ENCODE peak calls at places on chromosomes 16 and 17, in seven cellular contexts. K is mammary epithelial cell, A is HCT116, O is endothelial cell of umbilical vein, T is GM10248, L is testis, I is fibroblast of lung. G is an unnamed sample.

GRCh38 chr16:24764916-24765315 is 35.5 kb downstream of the TNRC6A start:
- DNase-seq in K (no peak), A (no peak), O (no peak), T (no peak), L (no peak), I (no peak), G (no peak)

GRCh38 chr17:32882734-32883133 is 5.8 kb upstream of the MYO1D start:
- DNase-seq in K (peak), A (no peak), O (no peak), T (peak), L (no peak), I (no peak), G (no peak)

GRCh38 chr17:56917559-56918296 is 3.9 kb upstream of the TRIM25 start:
- DNase-seq in K (no peak), A (no peak), O (no peak), T (no peak), L (no peak), I (peak), G (no peak)

GRCh38 chr17:10737168-10737622 is 7.4 kb upstream of the TMEM220 start:
- DNase-seq in K (peak), A (peak), O (peak), T (peak), L (peak), I (peak), G (no peak)

GRCh38 chr16:12147681-12148479 is 171.3 kb downstream of the SNX29 start:
- DNase-seq in K (no peak), A (no peak), O (no peak), T (no peak), L (no peak), I (no peak), G (no peak)

GRCh38 chr16:30984669-30985400 is at the start of gene HSD3B7:
- DNase-seq in K (peak), A (peak), O (peak), T (peak), L (peak), I (peak), G (peak)

GRCh38 chr16:61295311-61295710 is 740.9 kb downstream of the CDH8 start:
- DNase-seq in K (peak), A (no peak), O (no peak), T (no peak), L (no peak), I (no peak), G (no peak)

GRCh38 chr17:31439716-31440115 is 48.2 kb downstream of the RAB11FIP4 start:
- DNase-seq in K (no peak), A (no peak), O (no peak), T (no peak), L (no peak), I (no peak), G (no peak)

GRCh38 chr17:81403040-81403467 is 7.8 kb downstream of the BAHCC1 start:
- DNase-seq in K (no peak), A (no peak), O (no peak), T (no peak), L (no peak), I (no peak), G (no peak)

GRCh38 chr17:36481829-36482228 is 4.7 kb upstream of the ZNHIT3 start:
- DNase-seq in K (no peak), A (no peak), O (no peak), T (no peak), L (no peak), I (no peak), G (no peak)

GRCh38 chr16:56851671-56852400 is 13.2 kb upstream of the SLC12A3 start:
- DNase-seq in K (no peak), A (no peak), O (peak), T (no peak), L (no peak), I (peak), G (no peak)

GRCh38 chr16:11308493-11309283 is 27.6 kb upstream of the PRM1 start:
- DNase-seq in K (no peak), A (no peak), O (no peak), T (no peak), L (no peak), I (no peak), G (no peak)

GRCh38 chr16:590165-590874 is 454 bp downstream of the RAB40C start:
- DNase-seq in K (peak), A (no peak), O (peak), T (no peak), L (no peak), I (peak), G (no peak)

GRCh38 chr16:88922114-88922825 is 54.7 kb downstream of the CBFA2T3 start:
- DNase-seq in K (peak), A (no peak), O (peak), T (no peak), L (peak), I (peak), G (no peak)

GRCh38 chr16:71781741-71782140 is 26.9 kb downstream of the AP1G1 start:
- DNase-seq in K (peak), A (no peak), O (no peak), T (no peak), L (no peak), I (peak), G (no peak)

GRCh38 chr17:1947743-1948516 is 77.2 kb downstream of the RTN4RL1 start:
- DNase-seq in K (no peak), A (no peak), O (no peak), T (no peak), L (no peak), I (no peak), G (no peak)

GRCh38 chr17:31740611-31741082 is 118.4 kb downstream of the COPRS start:
- DNase-seq in K (no peak), A (no peak), O (no peak), T (no peak), L (no peak), I (peak), G (no peak)

GRCh38 chr17:19542247-19542646 is 8.6 kb downstream of the SLC47A1 start:
- DNase-seq in K (no peak), A (no peak), O (no peak), T (no peak), L (no peak), I (no peak), G (no peak)

GRCh38 chr17:38883592-38884526 is 14.0 kb downstream of the LASP1 start:
- DNase-seq in K (peak), A (no peak), O (no peak), T (no peak), L (no peak), I (no peak), G (no peak)

GRCh38 chr17:29195465-29196081 is 15.4 kb upstream of the MYO18A start:
- DNase-seq in K (peak), A (no peak), O (no peak), T (peak), L (no peak), I (no peak), G (no peak)

GRCh38 chr17:14196337-14196997 is 40.2 kb downstream of the CDRT15 start:
- DNase-seq in K (no peak), A (no peak), O (no peak), T (no peak), L (no peak), I (no peak), G (no peak)
- TF ChIP-seq CTCF in K (peak), A (peak), O (no peak), T (no peak), L (peak), I (no peak), G (peak)

GRCh38 chr16:85056211-85056748 is 28.7 kb downstream of the KIAA0513 start:
- DNase-seq in K (no peak), A (no peak), O (peak), T (no peak), L (no peak), I (peak), G (no peak)
- TF ChIP-seq CTCF in K (no peak), A (no peak), O (peak), T (peak), L (no peak), I (peak), G (no peak)

GRCh38 chr16:52114414-52114813 is 432.5 kb downstream of the TOX3 start:
- DNase-seq in K (no peak), A (no peak), O (no peak), T (no peak), L (no peak), I (no peak), G (no peak)
- TF ChIP-seq CTCF in K (no peak), A (no peak), O (no peak), T (no peak), L (no peak), I (no peak), G (no peak)

GRCh38 chr16:2278272-2278608 is 10.3 kb upstream of the RNPS1 start:
- DNase-seq in K (no peak), A (no peak), O (no peak), T (no peak), L (no peak), I (no peak), G (no peak)
- TF ChIP-seq CTCF in K (no peak), A (peak), O (no peak), T (no peak), L (no peak), I (no peak), G (no peak)

DNA sequence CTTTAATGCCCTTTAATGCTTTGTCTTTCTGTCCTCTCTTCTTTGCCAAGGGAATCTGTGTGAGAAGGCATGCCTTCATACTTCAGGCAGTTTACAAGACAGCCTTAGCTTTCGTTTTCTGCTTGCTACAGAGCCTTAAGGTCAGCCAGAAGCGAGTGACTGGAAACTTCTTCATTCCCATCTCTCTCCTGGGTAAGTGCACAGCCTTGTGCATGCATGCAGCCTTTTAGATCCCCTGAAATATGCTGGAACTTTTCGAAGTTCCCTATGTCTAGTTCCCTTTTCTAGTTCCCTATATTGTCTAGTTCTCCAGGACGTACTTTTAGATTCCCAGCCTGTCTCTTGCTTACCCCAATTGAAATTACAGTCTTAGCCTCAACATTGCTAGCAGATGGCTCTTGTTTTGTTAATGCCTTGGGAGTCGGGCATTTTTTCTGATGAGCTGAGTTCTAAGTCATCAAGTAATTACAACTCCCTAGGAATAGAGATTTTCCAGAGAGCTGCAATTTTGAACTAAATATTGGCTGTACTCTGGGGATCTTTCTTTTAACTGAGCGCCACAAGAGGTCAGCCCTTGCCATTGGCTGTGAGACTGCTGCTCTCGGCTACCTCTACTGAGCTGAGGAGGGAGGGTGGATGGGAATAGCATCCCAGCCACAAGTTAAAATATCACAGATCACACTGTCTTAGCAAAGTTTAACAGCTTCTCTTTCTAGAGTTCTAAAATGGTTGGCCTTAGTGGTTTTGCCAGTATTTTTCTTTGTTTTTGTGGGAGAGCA is 22.7 kb upstream of the PPM1D start:
- DNase-seq in K (no peak), A (no peak), O (peak), T (peak), L (peak), I (peak), G (no peak)
- TF ChIP-seq CTCF in K (peak), A (no peak), O (no peak), T (peak), L (no peak), I (peak), G (no peak)

DNA sequence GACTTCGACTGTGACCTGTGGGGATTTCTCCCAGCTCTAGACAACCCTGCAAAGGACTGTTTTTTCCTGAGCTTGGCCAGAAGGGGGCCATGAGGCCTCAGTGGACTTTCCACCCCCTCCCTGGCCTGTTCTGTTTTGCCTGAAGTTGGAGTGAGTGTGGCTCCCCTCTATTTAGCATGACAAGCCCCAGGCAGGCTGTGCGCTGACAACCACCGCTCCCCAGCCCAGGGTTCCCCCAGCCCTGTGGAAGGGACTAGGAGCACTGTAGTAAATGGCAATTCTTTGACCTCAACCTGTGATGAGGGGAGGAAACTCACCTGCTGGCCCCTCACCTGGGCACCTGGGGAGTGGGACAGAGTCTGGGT is 19.3 kb downstream of the NGFR start:
- DNase-seq in K (no peak), A (no peak), O (no peak), T (no peak), L (no peak), I (peak), G (no peak)
- TF ChIP-seq CTCF in K (peak), A (peak), O (no peak), T (no peak), L (no peak), I (no peak), G (no peak)

DNA sequence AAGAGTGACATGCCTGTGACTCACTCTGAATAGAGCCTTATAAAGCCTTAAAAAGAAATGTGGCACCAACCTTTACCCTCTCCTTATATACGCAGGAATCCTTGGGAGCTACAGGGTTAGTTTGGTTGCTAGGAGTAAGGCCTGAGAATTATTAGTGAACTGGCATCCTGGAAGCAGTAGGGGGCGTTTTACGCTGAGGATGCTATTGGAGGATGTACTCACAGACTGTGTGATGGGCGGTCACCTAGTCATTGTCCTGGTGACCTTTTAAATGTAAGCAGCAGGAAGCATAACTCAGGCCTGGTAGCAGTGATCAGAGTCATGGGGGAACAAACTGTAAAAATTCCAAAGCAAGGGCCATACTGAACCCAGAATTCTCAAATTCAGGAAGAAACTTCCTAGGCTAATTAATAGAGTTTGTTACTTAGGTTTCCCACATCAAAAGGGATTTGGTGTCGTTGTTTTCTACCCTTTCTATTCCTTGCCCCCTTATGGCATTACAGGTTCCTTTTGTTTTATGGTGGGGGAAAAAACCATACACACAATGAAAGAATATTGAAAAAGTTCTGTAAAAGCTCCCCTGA is 153.8 kb downstream of the SNX11 start:
- DNase-seq in K (no peak), A (peak), O (no peak), T (no peak), L (peak), I (peak), G (no peak)
- TF ChIP-seq CTCF in K (peak), A (peak), O (peak), T (peak), L (no peak), I (peak), G (no peak)

DNA sequence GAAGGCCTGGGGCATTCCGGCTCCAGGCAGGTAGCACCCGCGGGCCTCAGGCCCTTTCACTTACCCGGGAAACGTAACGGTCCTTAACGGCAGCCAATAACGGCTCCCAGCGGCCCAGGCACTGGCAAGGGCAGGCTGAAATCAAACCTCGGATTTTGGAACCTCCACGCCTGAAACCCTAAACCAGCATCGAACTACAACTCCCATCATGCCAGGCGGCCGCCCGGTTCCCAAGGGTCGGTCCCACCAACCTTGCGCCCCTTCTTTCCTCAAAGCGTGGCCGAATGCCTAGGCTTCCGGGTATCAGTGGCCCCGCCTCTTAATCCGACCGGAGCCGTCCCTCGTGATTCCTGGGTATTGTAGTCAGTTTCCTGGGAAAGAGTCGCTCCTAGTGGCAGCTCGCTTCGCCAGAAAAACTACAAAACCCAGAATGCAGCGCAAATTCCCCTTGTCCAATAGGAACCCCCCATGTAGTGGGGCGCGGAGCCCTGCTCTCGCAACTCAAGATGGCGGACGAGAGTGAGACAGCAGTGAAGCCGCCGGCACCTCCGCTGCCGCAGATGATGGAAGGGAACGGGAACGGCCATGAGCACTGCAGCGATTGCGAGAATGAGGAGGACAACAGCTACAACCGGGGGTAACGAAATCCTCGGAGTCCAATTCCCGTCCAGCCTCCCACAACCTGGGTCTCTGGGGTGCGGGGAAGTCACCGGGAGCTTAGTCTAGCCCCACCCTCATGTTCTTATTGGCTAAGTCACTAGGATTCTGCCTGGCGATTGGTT is at the start of gene NMT1:
- DNase-seq in K (peak), A (peak), O (peak), T (peak), L (peak), I (peak), G (peak)
- TF ChIP-seq CTCF in K (no peak), A (no peak), O (no peak), T (no peak), L (no peak), I (no peak), G (no peak)

GRCh38 chr17:73821665-73822064 is 177.4 kb upstream of the SDK2 start:
- DNase-seq in K (no peak), A (no peak), O (no peak), T (no peak), L (no peak), I (no peak), G (no peak)
- TF ChIP-seq CTCF in K (no peak), A (no peak), O (no peak), T (no peak), L (no peak), I (no peak), G (no peak)

DNA sequence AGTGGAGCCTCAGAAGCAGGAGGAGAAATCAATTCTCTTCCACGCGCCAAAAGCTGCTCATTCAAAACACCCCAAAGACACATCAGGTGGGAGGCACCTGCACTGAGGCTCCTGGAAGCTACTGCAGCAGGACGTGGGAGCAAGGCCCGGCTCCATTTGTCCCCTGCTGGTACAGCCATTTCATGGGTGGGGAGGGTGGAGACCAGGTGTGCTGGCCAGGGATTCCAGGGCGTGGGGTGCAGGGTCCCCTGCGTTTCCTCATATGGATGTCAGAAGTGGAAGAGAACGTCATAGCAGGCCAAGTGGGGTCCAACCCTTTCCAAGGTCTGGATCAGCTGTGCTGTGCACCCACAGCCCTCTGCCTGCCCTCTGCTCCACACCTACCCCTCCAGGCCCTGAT is 39.1 kb upstream of the CBX4 start:
- DNase-seq in K (no peak), A (no peak), O (no peak), T (no peak), L (no peak), I (no peak), G (no peak)
- TF ChIP-seq CTCF in K (no peak), A (no peak), O (no peak), T (no peak), L (no peak), I (no peak), G (no peak)